ENCODE peak calls at places on chromosomes 7 and 10, in four cellular contexts. E, P, R and N are unnamed samples.

GRCh38 chr10:15211464-15211979 is 43.0 kb upstream of the NMT2 start:
- DNase-seq in E (no peak), P (peak; percentile 83), R (no peak), N (peak; percentile 67)

GRCh38 chr7:122013070-122013469 is 131.0 kb downstream of the AASS start:
- DNase-seq in E (no peak), P (peak; percentile 13), R (no peak), N (no peak)

GRCh38 chr10:1293636-1294440 is 237.7 kb downstream of the WDR37 start:
- DNase-seq in E (no peak), P (no peak), R (no peak), N (no peak)

GRCh38 chr10:3231951-3232730 is 59.6 kb upstream of the PITRM1 start:
- DNase-seq in E (no peak), P (no peak), R (no peak), N (no peak)

GRCh38 chr7:16356241-16356958 is 64.9 kb downstream of the CRPPA start:
- DNase-seq in E (no peak), P (no peak), R (no peak), N (no peak)

GRCh38 chr10:129163536-129163935 is 303.5 kb upstream of the MGMT start:
- DNase-seq in E (no peak), P (no peak), R (no peak), N (no peak)

GRCh38 chr10:52539463-52539862 is 225.4 kb downstream of the DKK1 start:
- DNase-seq in E (no peak), P (peak; percentile 57), R (no peak), N (no peak)

GRCh38 chr10:14153570-14154055 is 177.1 kb downstream of the FRMD4A start:
- DNase-seq in E (peak; percentile 89), P (peak; percentile 11), R (no peak), N (no peak)

GRCh38 chr7:155930061-155930460 is 117.8 kb upstream of the SHH start:
- DNase-seq in E (no peak), P (no peak), R (no peak), N (no peak)

GRCh38 chr7:5626456-5626855 is 155.0 kb downstream of the RNF216 start:
- DNase-seq in E (no peak), P (no peak), R (no peak), N (no peak)

GRCh38 chr7:44978511-44979366 is at the start of gene MYO1G:
- DNase-seq in E (no peak), P (peak; percentile 15), R (no peak), N (no peak)

GRCh38 chr7:28347964-28348363 is 64.4 kb upstream of the CREB5 start:
- DNase-seq in E (no peak), P (peak; percentile 15), R (peak; percentile 37), N (no peak)

GRCh38 chr10:120423350-120424197 is 33.5 kb upstream of the PLPP4 start:
- DNase-seq in E (peak; percentile 54), P (peak; percentile 72), R (peak; percentile 64), N (no peak)

GRCh38 chr7:50339990-50340500 is 35.5 kb downstream of the IKZF1 start:
- DNase-seq in E (peak; percentile 39), P (no peak), R (no peak), N (no peak)

GRCh38 chr10:60425392-60426110 is 35.9 kb upstream of the ANK3 start:
- DNase-seq in E (no peak), P (peak; percentile 47), R (no peak), N (no peak)

GRCh38 chr10:79246606-79247275 is 100.5 kb upstream of the PPIF start:
- DNase-seq in E (no peak), P (peak; percentile 20), R (no peak), N (no peak)

GRCh38 chr10:71860243-71861029 is 9.4 kb upstream of the PSAP start:
- DNase-seq in E (peak; percentile 90), P (peak; percentile 98), R (peak; percentile 84), N (peak; percentile 100)

GRCh38 chr7:90626011-90626410 is 29.9 kb downstream of the CDK14 start:
- DNase-seq in E (no peak), P (peak; percentile 37), R (no peak), N (no peak)

GRCh38 chr10:69004821-69005220 is 16.2 kb downstream of the KIFBP start:
- DNase-seq in E (peak; percentile 0), P (peak; percentile 4), R (no peak), N (no peak)

GRCh38 chr7:31002256-31002655 is 38.5 kb downstream of the GHRHR start:
- DNase-seq in E (peak; percentile 52), P (peak; percentile 37), R (no peak), N (no peak)

GRCh38 chr7:129522088-129522970 is 20.0 kb downstream of the SMKR1 start:
- DNase-seq in E (no peak), P (no peak), R (peak; percentile 70), N (no peak)

GRCh38 chr7:73850781-73851207 is 8.5 kb upstream of the METTL27 start:
- DNase-seq in E (no peak), P (peak; percentile 99), R (no peak), N (peak; percentile 98)

GRCh38 chr10:99709480-99710229 is 22.3 kb downstream of the COX15 start:
- DNase-seq in E (no peak), P (no peak), R (peak; percentile 73), N (no peak)

GRCh38 chr7:21429786-21430574 is 2.1 kb downstream of the SP4 start:
- DNase-seq in E (no peak), P (no peak), R (no peak), N (no peak)

GRCh38 chr7:135160098-135160857 is 10.2 kb downstream of the CYREN start:
- DNase-seq in E (no peak), P (peak; percentile 44), R (no peak), N (no peak)

GRCh38 chr10:69202332-69202731 is 17.8 kb upstream of the HKDC1 start:
- DNase-seq in E (no peak), P (no peak), R (no peak), N (no peak)

GRCh38 chr7:151247611-151248176 is 800 bp downstream of the SMARCD3 start:
- DNase-seq in E (no peak), P (peak; percentile 61), R (peak; percentile 42), N (no peak)

GRCh38 chr7:134792968-134793367 is 13.5 kb downstream of the CALD1 start:
- DNase-seq in E (no peak), P (peak; percentile 58), R (no peak), N (no peak)

GRCh38 chr10:112278871-112279270 is 4.3 kb upstream of the TECTB start:
- DNase-seq in E (no peak), P (no peak), R (no peak), N (no peak)

GRCh38 chr10:70508912-70509366 is 30.4 kb downstream of the PALD1 start:
- DNase-seq in E (peak; percentile 24), P (no peak), R (peak; percentile 53), N (no peak)

GRCh38 chr7:100563100-100563564 is 10.6 kb downstream of the SAP25 start:
- DNase-seq in E (no peak), P (no peak), R (no peak), N (no peak)

GRCh38 chr7:31059551-31059950 is 7.4 kb downstream of the ADCYAP1R1 start:
- DNase-seq in E (no peak), P (peak; percentile 44), R (no peak), N (no peak)

GRCh38 chr10:73780966-73781365 is 882 bp upstream of the CHCHD1 start:
- DNase-seq in E (no peak), P (no peak), R (no peak), N (no peak)

GRCh38 chr7:66640802-66641525 is 12.3 kb downstream of the KCTD7 start:
- DNase-seq in E (no peak), P (no peak), R (no peak), N (no peak)

GRCh38 chr7:157009170-157009777 is 1.2 kb downstream of the MNX1 start:
- DNase-seq in E (no peak), P (peak; percentile 56), R (no peak), N (no peak)